ENCODE peak calls at places on chromosomes 16 and 17, in seven cellular contexts. P, Y, V, G, E, D and J are unnamed samples.

GRCh38 chr17:13127921-13128582 is 110.2 kb upstream of the ELAC2 start:
- DNase-seq in D (no peak), E (no peak), P (no peak), V (peak), G (no peak), Y (no peak), J (no peak)

GRCh38 chr17:81401727-81402529 is 6.7 kb downstream of the BAHCC1 start:
- DNase-seq in D (peak), E (peak), Y (no peak), V (peak), P (no peak), G (peak), J (peak)

GRCh38 chr17:28372203-28372944 is 880 bp downstream of the SARM1 start:
- DNase-seq in V (peak), Y (peak), E (peak), G (peak), D (no peak), P (peak), J (peak)

GRCh38 chr16:53546988-53547391 is 44.0 kb upstream of the AKTIP start:
- DNase-seq in G (no peak), V (peak), Y (no peak), E (peak), D (peak), P (no peak), J (no peak)

GRCh38 chr16:67264866-67265265 is 14.5 kb upstream of the PLEKHG4 start:
- DNase-seq in Y (no peak), E (no peak), G (no peak), V (no peak), P (no peak), D (no peak), J (no peak)

GRCh38 chr17:44829558-44830358 is at the start of gene GJC1:
- DNase-seq in D (peak), P (no peak), G (peak), E (peak), Y (no peak), V (peak), J (peak)

GRCh38 chr16:11245988-11246387 is 10.0 kb downstream of the SOCS1 start:
- DNase-seq in Y (no peak), E (no peak), P (no peak), G (no peak), D (no peak), V (no peak), J (no peak)

GRCh38 chr17:41705271-41705991 is 6.7 kb upstream of the GAST start:
- DNase-seq in P (no peak), V (no peak), G (peak), E (peak), D (peak), Y (no peak), J (peak)

GRCh38 chr17:77231076-77231871 is 90.5 kb downstream of the SEC14L1 start:
- DNase-seq in V (no peak), G (no peak), Y (no peak), D (no peak), E (no peak), P (no peak), J (no peak)

GRCh38 chr17:1267471-1267947 is 2.7 kb upstream of the BHLHA9 start:
- DNase-seq in Y (no peak), P (no peak), D (peak), E (no peak), V (peak), G (no peak), J (no peak)

GRCh38 chr16:1932050-1933028 is 10.7 kb downstream of the MSRB1 start:
- DNase-seq in D (peak), V (peak), G (no peak), Y (no peak), E (peak), P (no peak), J (no peak)

GRCh38 chr17:31584436-31585279 is 193.2 kb downstream of the RAB11FIP4 start:
- DNase-seq in D (no peak), V (no peak), E (no peak), P (no peak), G (no peak), Y (no peak), J (no peak)

GRCh38 chr17:45852535-45853297 is 8.0 kb downstream of the SPPL2C start:
- DNase-seq in P (peak), E (peak), D (peak), V (peak), G (peak), Y (peak), J (peak)

GRCh38 chr16:80971814-80972213 is 34.9 kb downstream of the CMC2 start:
- DNase-seq in G (no peak), Y (no peak), D (no peak), E (no peak), P (no peak), V (no peak), J (no peak)

GRCh38 chr17:48194097-48194550 is 86.6 kb downstream of the SNX11 start:
- DNase-seq in G (peak), P (peak), E (no peak), V (no peak), Y (peak), D (peak), J (no peak)

GRCh38 chr16:10897134-10897533 is 20.1 kb downstream of the CIITA start:
- DNase-seq in G (no peak), P (no peak), E (no peak), Y (no peak), D (no peak), V (no peak), J (no peak)

GRCh38 chr17:5672141-5672540 is 87.8 kb upstream of the NLRP1 start:
- DNase-seq in P (no peak), D (no peak), G (no peak), E (no peak), V (no peak), Y (no peak), J (no peak)

GRCh38 chr16:26599786-26600107 is 467.0 kb upstream of the C16orf82 start:
- DNase-seq in D (no peak), G (no peak), P (no peak), Y (no peak), E (no peak), V (peak), J (no peak)

GRCh38 chr16:50313596-50314483 is 47.5 kb downstream of the ADCY7 start:
- DNase-seq in Y (no peak), G (no peak), P (no peak), D (no peak), V (peak), E (no peak), J (peak)

GRCh38 chr17:49315974-49316570 is 46.0 kb downstream of the ZNF652 start:
- DNase-seq in G (peak), E (no peak), D (peak), Y (no peak), P (no peak), V (no peak), J (peak)

GRCh38 chr17:17693253-17693954 is 12.1 kb downstream of the RAI1 start:
- DNase-seq in D (peak), E (peak), P (no peak), Y (peak), V (peak), G (no peak), J (no peak)

GRCh38 chr16:8776193-8776592 is 21.2 kb downstream of the TMEM186 start:
- DNase-seq in P (no peak), V (peak), E (no peak), D (no peak), G (no peak), Y (no peak), J (no peak)

GRCh38 chr16:89571636-89572035 is 3.9 kb upstream of the CPNE7 start:
- DNase-seq in G (no peak), D (no peak), P (no peak), Y (no peak), V (no peak), E (no peak), J (no peak)